ENCODE peak calls at places on chromosomes 2 and 18, in ten cellular contexts. N is ovary; R is hepatocyte; U is astrocyte; P is kidney; V is tibial nerve; G is uterus; J is effector memory CD4-positive, alpha-beta T cell; Z is adrenal gland; F is stomach. I is an unnamed sample.

GRCh38 chr2:235521844-235522243 is 28.0 kb downstream of the AGAP1 start:
- DNase-seq in J (no peak), V (no peak), N (no peak), U (no peak), Z (no peak), G (no peak), F (no peak), P (no peak), R (no peak), I (no peak)

GRCh38 chr18:3794537-3795348 is 344.8 kb downstream of the TGIF1 start:
- DNase-seq in P (no peak), R (peak; percentile 21), J (no peak), N (no peak), U (peak; percentile 98), V (no peak), Z (no peak), G (no peak), F (peak; percentile 79), I (peak; percentile 27)

GRCh38 chr18:75478996-75479870 is 51.7 kb upstream of the SMIM21 start:
- DNase-seq in N (no peak), P (no peak), J (no peak), G (no peak), R (peak; percentile 62), Z (no peak), U (peak; percentile 37), V (no peak), F (no peak), I (no peak)

GRCh38 chr18:31506024-31506742 is 8.2 kb downstream of the DSG2 start:
- DNase-seq in P (no peak), U (peak; percentile 24), Z (no peak), G (no peak), V (no peak), R (no peak), N (no peak), F (no peak), J (no peak), I (no peak)

GRCh38 chr2:39380525-39381150 is 56.4 kb downstream of the MAP4K3 start:
- DNase-seq in V (no peak), R (no peak), J (no peak), P (no peak), Z (no peak), F (no peak), U (peak; percentile 39), G (no peak), N (no peak), I (no peak)

GRCh38 chr2:88690591-88691338 is 708 bp upstream of the RPIA start:
- DNase-seq in Z (peak; percentile 69), N (no peak), G (peak; percentile 27), J (no peak), U (peak; percentile 2), V (no peak), F (peak; percentile 53), P (peak; percentile 77), R (peak; percentile 64), I (peak; percentile 32)

GRCh38 chr2:174697267-174697666 is 67.0 kb downstream of the CHRNA1 start:
- DNase-seq in N (no peak), G (no peak), U (peak; percentile 22), F (peak; percentile 51), P (no peak), V (no peak), Z (peak; percentile 81), R (peak; percentile 76), J (peak; percentile 4), I (peak; percentile 61)

GRCh38 chr2:181281206-181281832 is 175.9 kb upstream of the ITGA4 start:
- DNase-seq in F (no peak), V (no peak), N (no peak), P (no peak), G (no peak), U (peak; percentile 44), R (no peak), Z (no peak), J (no peak), I (no peak)

GRCh38 chr2:234218261-234219180 is 168.0 kb downstream of the SPP2 start:
- DNase-seq in Z (no peak), J (no peak), U (no peak), G (no peak), N (no peak), F (no peak), P (no peak), R (peak; percentile 45), V (no peak), I (no peak)

GRCh38 chr2:150486539-150487484 is 655 bp downstream of the RND3 start:
- DNase-seq in F (peak; percentile 50), J (no peak), V (peak; percentile 18), U (no peak), P (peak; percentile 73), G (peak; percentile 44), R (peak; percentile 51), N (peak; percentile 17), Z (no peak), I (peak; percentile 58)

GRCh38 chr2:38554973-38555595 is 47.6 kb downstream of the HNRNPLL start:
- DNase-seq in J (no peak), N (no peak), V (no peak), U (no peak), P (no peak), F (no peak), R (no peak), Z (no peak), G (no peak), I (no peak)

GRCh38 chr18:24992491-24992890 is 359.5 kb downstream of the ZNF521 start:
- DNase-seq in P (no peak), G (no peak), F (no peak), N (no peak), R (no peak), V (no peak), J (no peak), U (peak; percentile 25), Z (no peak), I (no peak)

GRCh38 chr18:33837191-33837590 is 259.2 kb downstream of the ASXL3 start:
- DNase-seq in U (no peak), N (no peak), J (no peak), F (no peak), P (no peak), V (no peak), R (no peak), G (no peak), Z (no peak), I (no peak)

GRCh38 chr2:184554736-184555135 is 43.6 kb upstream of the ZNF804A start:
- DNase-seq in P (no peak), J (no peak), R (no peak), N (no peak), Z (no peak), G (no peak), F (no peak), U (peak; percentile 52), V (no peak), I (no peak)

GRCh38 chr2:28618221-28619141 is 122.6 kb downstream of the PLB1 start:
- DNase-seq in J (no peak), G (no peak), F (no peak), Z (no peak), N (no peak), P (peak; percentile 48), V (no peak), U (no peak), R (no peak), I (no peak)
- H3K4me1 ChIP-seq in J (peaks cover 67% of the 10 kb centered on the region), G (peaks cover 9% of the 10 kb centered on the region), F (peaks cover 80% of the 10 kb centered on the region), Z (peaks cover 5% of the 10 kb centered on the region), N (peaks cover 9% of the 10 kb centered on the region), P (peaks cover 17% of the 10 kb centered on the region), V (peaks cover 20% of the 10 kb centered on the region), U (peaks cover 25% of the 10 kb centered on the region), R (peaks cover 40% of the 10 kb centered on the region), I (peaks cover 9% of the 10 kb centered on the region)

GRCh38 chr2:8144785-8145184 is 537.1 kb upstream of the ID2 start:
- DNase-seq in G (no peak), Z (no peak), J (no peak), P (no peak), N (no peak), V (no peak), R (no peak), F (no peak), U (peak; percentile 85), I (no peak)

GRCh38 chr2:8144131-8144631 is 537.7 kb upstream of the ID2 start:
- DNase-seq in P (no peak), N (no peak), V (no peak), F (no peak), U (no peak), Z (no peak), J (no peak), G (no peak), R (no peak), I (no peak)

GRCh38 chr2:8146329-8147048 is 535.4 kb upstream of the ID2 start:
- DNase-seq in Z (no peak), G (no peak), U (no peak), N (no peak), R (no peak), P (no peak), V (no peak), J (no peak), F (no peak), I (peak; percentile 72)

GRCh38 chr2:8142456-8142855 is 539.4 kb upstream of the ID2 start:
- DNase-seq in Z (no peak), F (no peak), V (no peak), P (no peak), G (no peak), N (no peak), R (no peak), U (no peak), J (no peak), I (no peak)

GRCh38 chr2:8145385-8145784 is 536.5 kb upstream of the ID2 start:
- DNase-seq in N (no peak), R (no peak), J (no peak), V (no peak), P (no peak), Z (no peak), F (no peak), U (no peak), G (no peak), I (no peak)
- H3K4me3 ChIP-seq in N (no peak overlapping the region), R (no peak overlapping the region), J (no peak overlapping the region), V (no peak overlapping the region), P (no peak overlapping the region), Z (no peak overlapping the region), F (no peak overlapping the region), U (no peak overlapping the region), G (no peak overlapping the region), I (no peak overlapping the region)

DNA sequence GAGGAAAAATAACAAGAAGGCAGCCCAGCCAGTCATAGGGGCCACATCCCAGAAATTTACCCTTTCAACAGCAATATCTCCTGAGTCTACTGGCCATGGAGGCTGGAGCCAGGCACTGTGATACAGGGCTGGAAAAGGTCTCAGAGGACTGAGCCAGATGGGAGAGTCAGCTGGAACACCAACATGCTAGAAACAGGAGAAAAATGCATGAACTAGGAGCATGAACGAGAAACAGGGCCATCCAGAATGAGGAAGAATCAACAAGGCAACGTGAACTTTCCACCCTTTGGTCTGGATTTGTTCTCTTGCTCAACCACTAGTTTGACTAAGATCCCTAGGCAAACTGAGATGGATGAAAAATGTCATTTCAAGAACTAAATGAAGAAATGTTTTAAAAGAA is 13.1 kb downstream of the PID1 start:
- DNase-seq in G (no peak), F (no peak), R (no peak), V (peak; percentile 30), Z (no peak), P (peak; percentile 65), J (no peak), U (no peak), N (no peak), I (peak; percentile 85)
- H3K4me1 ChIP-seq in G (no peaks in the 10 kb centered on the region), F (no peaks in the 10 kb centered on the region), R (no peaks in the 10 kb centered on the region), V (no peaks in the 10 kb centered on the region), Z (no peaks in the 10 kb centered on the region), P (no peaks in the 10 kb centered on the region), J (no peaks in the 10 kb centered on the region), U (no peaks in the 10 kb centered on the region), N (peaks cover 1% of the 10 kb centered on the region), I (no peaks in the 10 kb centered on the region)

GRCh38 chr2:19540739-19541503 is 182.5 kb upstream of the OSR1 start:
- DNase-seq in U (peak; percentile 82), V (no peak), J (no peak), P (no peak), N (no peak), Z (no peak), F (no peak), G (no peak), R (peak; percentile 24), I (no peak)
- H3K4me3 ChIP-seq in U (no peak overlapping the region), V (no peak overlapping the region), J (no peak overlapping the region), P (no peak overlapping the region), N (no peak overlapping the region), Z (no peak overlapping the region), F (no peak overlapping the region), G (no peak overlapping the region), R (no peak overlapping the region), I (no peak overlapping the region)

I was measured in right cardiac atrium.